ENCODE peak calls at places on chromosomes 11 and 22, in six cellular contexts. Z is adrenal gland, E is glutamatergic neuron, J is HFF-Myc, H is fibroblast of mammary gland, B is astrocyte of the spinal cord. N is an unnamed sample.

GRCh38 chr11:29227816-29228215 is 789.0 kb downstream of the KCNA4 start:
- DNase-seq in J (no peak), E (peak), H (peak), B (no peak), Z (no peak), N (no peak)

GRCh38 chr22:20782601-20783299 is 8.8 kb downstream of the SERPIND1 start:
- DNase-seq in H (no peak), B (no peak), E (no peak), Z (no peak), J (no peak), N (no peak)

GRCh38 chr11:16669799-16670415 is 68.5 kb upstream of the C11orf58 start:
- DNase-seq in J (peak), Z (no peak), H (no peak), E (no peak), B (peak), N (no peak)

GRCh38 chr22:22013559-22014284 is 31.1 kb upstream of the TOP3B start:
- DNase-seq in Z (no peak), H (no peak), J (no peak), B (no peak), E (no peak), N (no peak)

GRCh38 chr22:19514831-19515565 is 9.2 kb downstream of the CLDN5 start:
- DNase-seq in B (peak), J (no peak), E (peak), H (peak), Z (no peak), N (no peak)

GRCh38 chr11:92978226-92979111 is 9.0 kb downstream of the MTNR1B start:
- DNase-seq in B (peak), E (no peak), J (no peak), H (peak), Z (no peak), N (no peak)

GRCh38 chr11:97471480-97471879 is 1081.7 kb downstream of the JRKL start:
- DNase-seq in J (no peak), H (no peak), E (no peak), B (no peak), Z (no peak), N (no peak)

GRCh38 chr11:876550-876949 is 33.9 kb downstream of the TSPAN4 start:
- DNase-seq in J (no peak), Z (peak), H (no peak), B (no peak), E (peak), N (no peak)

GRCh38 chr11:10606536-10607208 is 38.2 kb upstream of the LYVE1 start:
- DNase-seq in E (no peak), Z (no peak), H (peak), J (no peak), B (peak), N (no peak)

GRCh38 chr11:36411202-36411640 is 98.9 kb downstream of the TRAF6 start:
- DNase-seq in E (no peak), Z (peak), H (no peak), J (no peak), B (no peak), N (no peak)

GRCh38 chr22:38429460-38430128 is 25.4 kb downstream of the KCNJ4 start:
- DNase-seq in B (peak), J (no peak), Z (no peak), E (peak), H (no peak), N (no peak)

GRCh38 chr11:63822438-63822837 is 9.2 kb downstream of the SPINDOC start:
- DNase-seq in B (no peak), Z (no peak), E (no peak), H (no peak), J (no peak), N (no peak)

GRCh38 chr11:69745201-69745600 is 29.9 kb downstream of the FGF4 start:
- DNase-seq in J (no peak), B (no peak), Z (no peak), H (no peak), E (no peak), N (no peak)

GRCh38 chr11:64234840-64235379 is 526 bp downstream of the VEGFB start:
- DNase-seq in E (no peak), J (no peak), H (no peak), B (no peak), Z (no peak), N (no peak)

GRCh38 chr22:46119729-46120419 is 30.5 kb upstream of the PPARA start:
- DNase-seq in H (peak), E (no peak), Z (peak), B (peak), J (no peak), N (no peak)

GRCh38 chr11:75450236-75450635 is 17.2 kb upstream of the KLHL35 start:
- DNase-seq in B (no peak), J (no peak), H (no peak), E (no peak), Z (no peak), N (no peak)

GRCh38 chr11:118152552-118153471 is at the start of gene SCN4B:
- DNase-seq in E (peak), B (peak), H (peak), Z (peak), J (no peak), N (peak)

GRCh38 chr11:21839870-21840269 is 353.0 kb upstream of the ANO5 start:
- DNase-seq in E (no peak), B (no peak), H (no peak), J (no peak), Z (no peak), N (no peak)

GRCh38 chr22:20211997-20212753 is 55.9 kb downstream of the RTN4R start:
- DNase-seq in Z (no peak), H (peak), B (no peak), E (no peak), J (no peak), N (no peak)

GRCh38 chr11:12163181-12163841 is 52.9 kb downstream of the MICAL2 start:
- DNase-seq in B (peak), J (no peak), E (no peak), Z (no peak), H (peak), N (no peak)

GRCh38 chr11:87425943-87426342 is 388.2 kb downstream of the TMEM135 start:
- DNase-seq in E (no peak), H (no peak), J (no peak), Z (no peak), B (peak), N (no peak)

GRCh38 chr11:93477684-93478234 is 65.4 kb downstream of the SMCO4 start:
- DNase-seq in H (no peak), B (peak), Z (no peak), E (no peak), J (no peak), N (no peak)

GRCh38 chr11:87454246-87454645 is 416.5 kb downstream of the TMEM135 start:
- DNase-seq in J (no peak), E (no peak), H (no peak), B (peak), Z (no peak), N (no peak)

GRCh38 chr11:134124660-134125451 is 56.0 kb downstream of the JAM3 start:
- DNase-seq in B (peak), E (peak), Z (peak), J (no peak), H (peak), N (peak)

GRCh38 chr22:24834845-24835570 is 29.0 kb downstream of the SGSM1 start:
- DNase-seq in E (no peak), H (peak), J (no peak), Z (peak), B (no peak), N (no peak)

GRCh38 chr11:17991799-17992433 is 20.9 kb downstream of the SERGEF start:
- DNase-seq in E (peak), H (peak), Z (peak), J (no peak), B (peak), N (no peak)

GRCh38 chr22:44045171-44045570 is 21.1 kb downstream of the PARVB start:
- DNase-seq in E (no peak), B (no peak), Z (no peak), J (no peak), H (peak), N (no peak)

GRCh38 chr22:22397292-22397870 is 111.2 kb downstream of the ZNF280B start:
- DNase-seq in J (no peak), E (no peak), H (peak), Z (peak), B (peak), N (no peak)

GRCh38 chr11:132858203-132858602 is 674.1 kb downstream of the OPCML start:
- DNase-seq in B (peak), J (no peak), H (no peak), Z (no peak), E (peak), N (no peak)

GRCh38 chr22:42399315-42400271 is 32.6 kb downstream of the NFAM1 start:
- DNase-seq in J (no peak), H (no peak), E (peak), B (peak), Z (peak), N (no peak)
- TF ChIP-seq CTCF in J (no peak), H (no peak), E (no peak), B (no peak), Z (no peak), N (no peak)

DNA sequence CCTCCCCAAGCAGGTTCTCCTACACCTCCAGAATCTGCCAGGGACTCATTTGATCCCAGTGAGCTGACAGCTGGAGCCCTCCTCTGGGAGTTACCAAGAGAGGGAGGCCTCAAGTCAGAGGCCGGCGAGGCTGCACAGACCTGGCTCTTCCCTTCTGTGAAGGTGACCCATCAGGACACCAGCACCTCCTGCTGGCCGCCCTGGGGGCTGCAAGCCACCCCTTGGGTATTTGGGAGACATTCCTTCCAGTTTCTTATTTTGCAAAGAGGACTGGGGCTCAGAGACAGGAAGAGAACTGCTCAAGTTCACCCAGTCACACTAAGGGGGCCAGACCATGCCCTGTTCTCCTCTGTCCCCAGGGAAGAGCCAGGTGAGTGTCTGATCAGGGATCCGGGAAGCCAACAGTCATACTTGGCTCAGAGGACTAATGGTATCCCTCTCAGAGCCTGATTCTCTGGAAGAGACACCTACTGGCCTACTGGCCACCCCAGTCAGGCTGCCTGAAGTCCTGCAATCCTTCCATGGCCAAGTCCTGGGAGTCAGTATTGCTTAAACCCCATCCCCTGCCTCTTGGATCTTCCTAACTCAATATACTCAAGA is 40.5 kb upstream of the RIC3 start:
- DNase-seq in Z (peak), B (no peak), J (no peak), E (no peak), H (no peak), N (no peak)
- TF ChIP-seq CTCF in Z (peak), B (peak), J (peak), E (peak), H (peak), N (peak)

DNA sequence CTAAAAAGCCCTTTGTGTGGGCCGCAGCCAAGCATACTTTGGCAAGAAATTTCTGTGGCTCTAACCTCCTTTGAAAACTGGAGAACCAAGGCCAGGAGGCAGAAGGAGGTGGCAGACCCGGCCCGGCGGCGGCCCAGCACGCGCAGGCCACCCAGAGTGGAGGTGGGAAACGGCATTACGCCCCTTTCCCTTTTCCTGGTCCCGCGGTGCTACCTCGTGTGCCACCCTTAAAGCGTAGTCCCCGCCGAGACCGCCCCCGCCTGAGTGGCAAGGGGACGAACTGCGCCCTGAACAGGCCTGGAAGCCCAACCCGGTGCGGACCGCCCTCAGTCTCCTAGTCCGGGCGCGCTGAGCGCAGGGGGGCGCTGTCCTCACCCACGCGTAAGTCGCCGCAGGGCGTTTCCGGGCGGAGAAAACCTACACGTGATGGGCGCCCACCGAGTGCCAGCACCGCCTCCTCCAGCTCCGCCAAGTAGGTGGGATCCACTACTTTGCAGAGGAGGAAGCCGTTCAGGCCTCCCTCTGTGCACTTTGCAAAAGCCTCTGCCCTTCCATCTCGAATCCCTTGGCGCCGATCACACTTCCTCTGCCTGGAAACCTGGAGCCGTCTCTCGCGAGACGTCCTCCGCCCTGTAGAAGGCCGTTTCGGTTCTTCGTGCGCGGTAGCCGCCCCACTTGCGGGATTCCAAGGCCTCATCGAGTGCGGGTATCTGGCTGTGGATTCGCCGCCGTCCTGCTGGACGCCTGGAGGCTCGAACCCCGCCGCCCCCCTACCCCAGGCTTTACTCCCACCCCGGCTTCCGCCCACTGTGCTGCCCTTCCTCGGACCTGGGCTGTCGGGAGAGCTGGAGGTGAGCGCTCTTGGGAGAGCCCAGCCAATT is at the start of gene ACCS:
- DNase-seq in E (peak), J (peak), B (peak), H (peak), Z (peak), N (peak)
- TF ChIP-seq CTCF in E (peak), J (peak), B (peak), H (peak), Z (peak), N (peak)

DNA sequence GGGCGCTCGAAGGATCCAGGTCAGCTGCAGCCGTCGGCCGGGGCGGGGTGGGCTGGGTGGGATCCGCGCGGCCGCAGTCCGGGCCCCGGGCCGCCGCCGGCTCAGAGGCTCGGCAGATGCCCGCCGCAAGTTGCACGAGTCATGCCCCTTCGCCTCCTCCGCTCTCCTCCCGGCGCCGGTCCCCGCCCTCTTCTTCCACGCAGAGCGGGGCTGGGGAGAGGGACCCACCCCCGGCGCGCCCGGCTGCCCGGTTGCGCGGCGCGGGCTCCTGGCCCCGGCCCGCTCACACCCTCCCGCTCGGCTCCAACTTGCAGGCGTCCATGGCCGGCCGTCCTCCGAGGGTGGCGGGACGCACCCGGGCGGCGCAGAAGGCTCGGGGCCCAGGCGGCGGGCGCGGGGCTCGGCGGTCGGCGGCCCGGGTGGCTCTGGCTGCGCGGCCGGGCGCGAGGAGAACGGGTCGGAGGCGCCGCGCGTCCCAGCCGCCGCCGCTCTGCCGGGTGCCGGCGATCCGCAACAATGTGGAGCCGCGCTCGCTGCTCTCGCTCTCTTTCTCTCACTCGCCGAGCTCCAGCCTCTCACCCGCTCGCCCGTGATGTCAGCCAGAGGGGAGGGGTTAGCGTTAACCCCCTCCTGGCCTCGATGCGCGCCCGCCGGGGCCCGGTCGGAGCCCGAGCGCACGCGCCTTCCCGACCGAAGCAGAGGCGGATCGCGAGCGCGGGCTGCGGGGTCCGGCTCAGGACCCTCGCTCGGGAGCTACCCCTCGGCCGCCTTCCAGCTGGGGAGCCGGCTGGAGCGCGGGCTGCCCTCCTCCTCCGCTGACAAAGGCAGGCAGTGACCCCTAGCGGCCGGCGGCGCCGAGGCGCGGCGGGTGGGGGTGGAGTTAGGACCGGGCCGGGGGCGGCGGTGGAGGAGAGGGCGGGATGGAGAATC is at the start of gene NECTIN1:
- DNase-seq in J (peak), H (peak), B (peak), Z (peak), E (peak), N (peak)
- TF ChIP-seq CTCF in J (peak), H (peak), B (peak), Z (peak), E (peak), N (peak)

DNA sequence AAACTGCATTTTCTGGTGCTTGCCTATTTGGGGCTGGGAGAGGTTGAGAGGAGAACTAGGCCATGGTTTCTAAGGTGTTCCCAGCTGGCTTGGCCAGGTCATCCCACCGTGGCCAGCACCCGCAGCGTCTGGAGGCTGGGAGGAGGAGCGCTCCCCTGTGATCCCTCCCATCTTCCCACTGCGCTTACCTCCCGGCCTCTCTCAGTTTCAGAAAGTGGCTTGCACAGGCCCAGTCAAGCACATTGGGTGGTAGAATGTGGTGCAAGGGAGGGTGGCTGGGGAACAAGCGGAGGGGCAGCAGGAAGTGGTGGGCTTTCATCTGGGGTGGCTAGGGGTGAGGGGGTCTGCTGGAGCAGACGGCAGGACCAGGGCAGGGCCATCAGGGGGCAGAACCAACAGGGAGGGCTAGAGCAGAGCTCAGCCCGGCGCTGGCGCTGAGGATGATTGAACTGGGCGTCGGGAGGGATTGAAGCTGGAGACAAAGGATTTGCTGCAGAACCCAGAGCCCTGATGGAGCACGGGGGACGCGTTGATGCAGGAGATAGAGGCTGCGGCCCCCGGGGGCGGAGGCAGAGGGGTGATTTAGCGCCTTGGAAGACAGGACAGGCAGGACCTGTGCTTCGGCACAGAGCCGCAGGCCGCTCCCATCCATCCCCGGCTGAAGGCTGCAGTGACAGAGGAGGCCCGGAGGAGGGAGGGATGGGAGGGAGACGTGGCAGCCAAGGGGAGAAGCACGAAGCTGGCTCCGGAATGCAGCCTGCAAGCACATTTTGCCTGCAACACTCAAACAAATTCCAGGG is 76.0 kb downstream of the TRIM29 start:
- DNase-seq in Z (no peak), J (no peak), E (peak), H (no peak), B (no peak), N (no peak)
- TF ChIP-seq CTCF in Z (no peak), J (no peak), E (no peak), H (no peak), B (no peak), N (no peak)

DNA sequence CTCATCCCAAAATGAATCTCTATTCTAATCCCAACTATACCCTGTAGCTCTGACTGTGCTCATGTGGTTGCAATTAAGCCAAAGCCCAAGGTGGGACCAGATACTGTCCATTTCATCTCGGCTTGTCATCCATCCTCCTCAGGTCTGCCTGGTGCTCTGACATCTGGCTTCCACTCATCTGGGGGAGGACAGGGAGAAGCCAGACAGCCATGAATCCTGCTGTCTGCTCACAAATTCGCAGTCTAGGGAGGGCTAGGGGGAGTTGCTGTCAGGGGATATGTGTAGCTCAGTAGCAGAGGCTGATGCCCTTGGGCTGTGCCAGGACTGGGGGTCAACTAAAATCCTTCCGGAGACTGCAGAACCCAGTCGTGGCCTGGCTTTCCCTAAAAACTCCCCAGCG is 167.1 kb downstream of the ETS1 start:
- DNase-seq in E (no peak), J (no peak), H (no peak), Z (no peak), B (no peak), N (no peak)
- TF ChIP-seq CTCF in E (no peak), J (no peak), H (no peak), Z (no peak), B (no peak), N (no peak)

N was measured in progenitor cell of endocrine pancreas.